ENCODE peak calls at places on chromosomes 13 and 19, in five cellular contexts. M, Z, A, H and S are unnamed samples.

GRCh38 chr13:91017031-91017668 is 330.3 kb upstream of the MIR17HG start:
- DNase-seq in M (peak), Z (peak), A (peak), H (peak), S (peak)

GRCh38 chr13:20473139-20473538 is 52.5 kb downstream of the CRYL1 start:
- DNase-seq in Z (no peak), H (no peak), A (no peak), M (no peak), S (peak)

GRCh38 chr13:36421447-36421846 is 10.8 kb upstream of the CCNA1 start:
- DNase-seq in A (no peak), M (no peak), H (no peak), Z (no peak), S (no peak)

GRCh38 chr19:43561144-43561970 is 14.0 kb downstream of the XRCC1 start:
- DNase-seq in Z (no peak), M (no peak), A (no peak), H (peak), S (no peak)

GRCh38 chr19:30333291-30334065 is 38.7 kb upstream of the ZNF536 start:
- DNase-seq in M (no peak), A (no peak), H (no peak), Z (no peak), S (no peak)

GRCh38 chr13:114118086-114118762 is 14.2 kb downstream of the RASA3 start:
- DNase-seq in M (no peak), A (no peak), Z (no peak), H (no peak), S (peak)

GRCh38 chr13:29935309-29935981 is 85.0 kb upstream of the UBL3 start:
- DNase-seq in M (no peak), Z (no peak), A (no peak), H (no peak), S (no peak)

GRCh38 chr19:16141043-16141442 is 2.4 kb upstream of the HSH2D start:
- DNase-seq in H (no peak), M (no peak), Z (no peak), A (no peak), S (no peak)

GRCh38 chr19:22807061-22807835 is 23.3 kb upstream of the ZNF99 start:
- DNase-seq in Z (no peak), H (no peak), A (no peak), M (no peak), S (no peak)

GRCh38 chr13:27131202-27131623 is 40.4 kb downstream of the USP12 start:
- DNase-seq in A (no peak), M (peak), Z (no peak), H (peak), S (no peak)

GRCh38 chr13:85833938-85834337 is 34.7 kb upstream of the SLITRK6 start:
- DNase-seq in A (no peak), M (no peak), H (no peak), Z (no peak), S (no peak)

GRCh38 chr19:35006342-35006998 is 6.3 kb downstream of the GRAMD1A start:
- DNase-seq in A (no peak), H (peak), M (no peak), Z (no peak), S (peak)

GRCh38 chr19:10219678-10220077 is 11.5 kb downstream of the S1PR2 start:
- DNase-seq in H (peak), A (peak), M (peak), Z (no peak), S (peak)

GRCh38 chr19:923551-924211 is 2.2 kb upstream of the ARID3A start:
- DNase-seq in A (no peak), Z (no peak), M (no peak), H (peak), S (no peak)

GRCh38 chr13:107864543-107865460 is 350.5 kb downstream of the LIG4 start:
- DNase-seq in Z (peak), A (no peak), H (peak), M (no peak), S (peak)

GRCh38 chr13:50376895-50377575 is 361.8 kb downstream of the KCNRG start:
- DNase-seq in M (peak), H (no peak), A (peak), Z (no peak), S (no peak)

GRCh38 chr19:835201-835810 is 5.5 kb upstream of the PRTN3 start:
- DNase-seq in Z (no peak), M (no peak), A (no peak), H (no peak), S (no peak)

GRCh38 chr13:51590966-51591627 is 6.8 kb downstream of the WDFY2 start:
- DNase-seq in M (no peak), A (no peak), Z (no peak), H (peak), S (peak)

GRCh38 chr19:602391-603301 is 13.0 kb downstream of the HCN2 start:
- DNase-seq in H (no peak), Z (no peak), A (no peak), M (no peak), S (no peak)

GRCh38 chr19:21432590-21432989 is 35.7 kb downstream of the ZNF493 start:
- DNase-seq in H (peak), A (no peak), Z (no peak), M (no peak), S (no peak)
- H2BK12ac ChIP-seq in H (no peak), A (no peak), Z (no peak), M (no peak), S (no peak)

DNA sequence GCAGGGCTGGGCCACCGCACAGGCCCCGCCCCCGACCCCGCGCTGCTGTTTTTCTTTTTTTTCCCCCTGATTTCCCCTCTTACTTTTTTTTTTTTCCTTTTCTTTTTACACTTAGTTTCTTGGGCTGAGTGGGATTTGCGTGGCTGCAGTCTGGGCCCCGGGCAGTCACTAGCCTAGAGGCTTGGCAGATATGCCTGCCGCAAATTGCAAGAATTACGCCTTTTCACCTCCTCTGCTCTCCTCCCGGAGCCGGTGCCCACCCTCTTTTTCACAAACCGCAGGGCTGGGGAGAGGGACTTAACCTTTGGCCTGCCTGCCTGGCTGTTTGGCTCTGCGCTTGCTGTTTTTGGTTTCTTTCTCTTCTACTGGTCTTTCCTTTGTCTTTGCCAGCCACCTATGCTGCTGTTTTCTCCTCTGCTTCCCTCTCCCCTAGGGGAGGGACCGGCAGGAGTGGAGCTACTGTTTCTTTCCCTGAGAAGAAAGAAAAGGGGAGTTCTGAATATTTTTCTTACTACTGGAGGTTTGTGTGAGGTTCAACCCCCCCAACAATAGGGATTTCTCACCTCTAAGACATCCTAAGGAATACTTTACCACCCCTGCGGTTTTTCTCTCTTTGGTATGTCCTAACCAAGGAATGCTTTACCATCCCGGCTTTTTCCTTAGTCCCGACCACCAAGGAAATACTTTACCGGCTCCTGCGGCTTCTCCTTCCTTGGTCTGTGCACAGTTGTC is 11.0 kb downstream of the ZNF552 start:
- DNase-seq in A (no peak), M (peak), H (peak), Z (peak), S (peak)
- H2AK5ac ChIP-seq in A (peak), M (no peak), H (peak), Z (no peak), S (peak)

GRCh38 chr19:3807131-3807480 is 20.9 kb upstream of the MATK start:
- DNase-seq in M (peak), Z (no peak), H (no peak), A (no peak), S (no peak)

GRCh38 chr19:3803114-3803888 is 17.1 kb upstream of the MATK start:
- DNase-seq in M (no peak), H (no peak), Z (no peak), A (no peak), S (no peak)

GRCh38 chr19:3805859-3806258 is 19.7 kb upstream of the MATK start:
- DNase-seq in M (peak), H (no peak), A (no peak), Z (no peak), S (no peak)

GRCh38 chr19:3803986-3804385 is 17.8 kb upstream of the MATK start:
- DNase-seq in M (no peak), A (no peak), Z (no peak), H (no peak), S (no peak)

DNA sequence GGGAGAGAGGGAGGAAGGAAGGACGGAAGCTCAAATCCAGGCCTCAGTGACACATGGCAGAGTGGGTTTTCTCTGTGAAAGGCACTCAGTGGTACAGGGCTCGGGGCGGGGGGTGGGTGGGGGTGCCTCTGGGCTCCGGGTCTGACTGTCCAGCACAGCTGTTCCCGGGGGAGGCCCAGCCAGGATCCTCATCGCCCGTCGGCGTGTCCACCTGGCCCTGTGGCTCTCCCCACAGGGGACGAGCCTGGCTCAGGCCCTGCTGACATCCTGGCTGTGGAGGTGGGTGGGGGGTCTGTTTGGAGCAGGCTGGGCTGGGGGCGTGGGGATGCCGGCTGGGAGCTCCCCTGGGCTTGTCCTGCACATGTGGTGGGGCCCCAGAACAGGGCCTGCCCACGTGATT is 18.2 kb upstream of the MATK start:
- DNase-seq in M (no peak), A (no peak), Z (no peak), H (no peak), S (no peak)
- H2BK12ac ChIP-seq in M (no peak), A (no peak), Z (no peak), H (no peak), S (no peak)

GRCh38 chr13:25440081-25440480 is 68.3 kb downstream of the ATP8A2 start:
- DNase-seq in A (no peak), Z (no peak), M (no peak), H (no peak), S (no peak)
- H2AK5ac ChIP-seq in A (no peak), Z (no peak), M (no peak), H (no peak), S (no peak)

GRCh38 chr13:39602614-39603366 is at the start of gene LHFPL6:
- DNase-seq in H (peak), A (peak), M (peak), Z (peak), S (peak)

GRCh38 chr13:39602277-39602613 is 748 bp downstream of the LHFPL6 start:
- DNase-seq in M (no peak), H (no peak), A (no peak), Z (no peak), S (no peak)

GRCh38 chr13:39604736-39605135 is 1.7 kb upstream of the LHFPL6 start:
- DNase-seq in A (no peak), M (no peak), Z (no peak), H (peak), S (no peak)

GRCh38 chr13:39601636-39602035 is 1.4 kb downstream of the LHFPL6 start:
- DNase-seq in H (no peak), Z (no peak), A (no peak), M (no peak), S (no peak)

GRCh38 chr13:39603424-39603947 is 493 bp upstream of the LHFPL6 start:
- DNase-seq in Z (no peak), A (no peak), M (peak), H (peak), S (peak)
- H2BK12ac ChIP-seq in Z (no peak), A (no peak), M (no peak), H (no peak), S (peak)

DNA sequence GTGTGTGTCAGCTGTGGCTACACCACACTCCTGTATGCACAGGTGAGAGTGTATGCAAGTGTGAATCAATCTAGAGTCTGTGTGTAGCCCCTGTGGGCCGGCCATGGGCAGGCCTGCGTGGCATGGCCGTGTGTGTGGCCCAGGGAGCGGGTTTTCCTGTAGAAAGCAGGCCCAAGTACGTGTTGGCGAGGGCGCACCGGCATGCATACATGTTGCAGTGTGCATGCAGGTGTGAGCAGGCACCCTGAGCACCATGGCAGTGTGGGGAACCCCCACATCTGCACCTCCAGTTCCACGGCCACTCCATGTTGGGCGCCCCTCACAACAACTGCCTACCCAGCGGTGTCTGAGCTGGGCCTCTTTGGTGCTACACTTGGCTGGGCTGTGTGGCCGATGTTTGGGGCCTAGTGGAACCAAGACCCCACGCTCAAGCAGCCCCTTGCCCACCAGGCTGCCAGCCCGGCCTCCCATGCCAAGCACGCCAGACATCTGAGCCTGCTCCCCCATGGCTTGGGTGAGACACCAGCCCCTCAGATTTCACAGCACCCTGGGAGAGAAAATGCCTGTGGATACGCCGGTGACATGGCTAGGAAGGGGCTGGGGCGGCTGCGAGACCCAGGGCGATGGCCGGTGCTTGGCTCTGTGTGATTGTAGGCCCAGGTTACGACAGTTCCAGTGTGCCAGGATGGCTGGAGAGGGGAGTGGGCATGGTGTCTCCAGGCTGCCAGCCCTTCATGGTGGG is 2.1 kb downstream of the NFIX start:
- DNase-seq in H (no peak), A (no peak), M (no peak), Z (no peak), S (no peak)
- H2AK5ac ChIP-seq in H (no peak), A (no peak), M (no peak), Z (peak), S (no peak)

GRCh38 chr19:33316521-33317284 is 14.4 kb upstream of the CEBPA start:
- DNase-seq in M (no peak), H (peak), Z (no peak), A (no peak), S (no peak)
- H2BK12ac ChIP-seq in M (no peak), H (peak), Z (no peak), A (no peak), S (no peak)